ENCODE peak calls at places on chromosomes 13 and 19, in four cellular contexts. Q is A549, J is K562, E is GM12878. M is an unnamed sample.

GRCh38 chr19:58558066-58558622 is at the start of gene UBE2M:
- DNase-seq in E (no peak), J (peak), Q (no peak), M (no peak)

GRCh38 chr13:113657851-113658741 is at the start of gene ATP4B:
- DNase-seq in Q (no peak), E (no peak), J (no peak), M (peak)

GRCh38 chr19:35718345-35719041 is 690 bp downstream of the KMT2B start:
- DNase-seq in Q (peak), J (no peak), E (no peak), M (peak)

GRCh38 chr13:41981961-41982723 is 21.2 kb upstream of the VWA8 start:
- DNase-seq in E (no peak), Q (no peak), J (peak), M (no peak)

GRCh38 chr13:97878421-97879375 is 74.8 kb upstream of the IPO5 start:
- DNase-seq in Q (no peak), E (no peak), J (no peak), M (no peak)

GRCh38 chr13:42894765-42895181 is 97.3 kb downstream of the EPSTI1 start:
- DNase-seq in J (no peak), E (no peak), Q (no peak), M (peak)

GRCh38 chr13:33057019-33057785 is 41.0 kb downstream of the KL start:
- DNase-seq in E (no peak), J (no peak), Q (peak), M (peak)

GRCh38 chr13:36819811-36820140 is 754 bp downstream of the RFXAP start:
- DNase-seq in E (no peak), Q (no peak), J (peak), M (no peak)

GRCh38 chr19:4774136-4774535 is 17.4 kb upstream of the FEM1A start:
- DNase-seq in J (no peak), Q (no peak), E (no peak), M (no peak)

GRCh38 chr13:30978981-30979956 is 46.8 kb downstream of the TEX26 start:
- DNase-seq in J (peak), E (no peak), Q (no peak), M (peak)

GRCh38 chr13:66826398-66826797 is 403.7 kb downstream of the PCDH9 start:
- DNase-seq in Q (no peak), E (no peak), J (no peak), M (no peak)

GRCh38 chr19:18152444-18152816 is 533 bp upstream of the PIK3R2 start:
- DNase-seq in J (peak), E (peak), Q (peak), M (peak)

GRCh38 chr13:112767506-112768471 is 78.0 kb downstream of the ATP11A start:
- DNase-seq in E (peak), Q (no peak), J (no peak), M (no peak)

GRCh38 chr19:31214086-31214485 is 135.2 kb downstream of the TSHZ3 start:
- DNase-seq in Q (peak), J (peak), E (no peak), M (peak)

GRCh38 chr19:43395561-43395960 is 19.1 kb upstream of the TEX101 start:
- DNase-seq in E (no peak), J (no peak), Q (no peak), M (no peak)

GRCh38 chr13:31167490-31167889 is 5.8 kb upstream of the HSPH1 start:
- DNase-seq in Q (no peak), E (peak), J (no peak), M (no peak)

GRCh38 chr19:5078666-5079409 is 109.9 kb downstream of the KDM4B start:
- DNase-seq in E (no peak), J (no peak), Q (no peak), M (no peak)

GRCh38 chr13:87128006-87128405 is 543.2 kb upstream of the SLITRK5 start:
- DNase-seq in Q (no peak), E (no peak), J (no peak), M (no peak)

GRCh38 chr13:42497798-42498197 is 76.2 kb upstream of the TNFSF11 start:
- DNase-seq in J (no peak), Q (no peak), E (peak), M (no peak)

GRCh38 chr13:95723428-95723827 is 46.5 kb downstream of the DNAJC3 start:
- DNase-seq in J (no peak), Q (no peak), E (no peak), M (no peak)

GRCh38 chr19:11279505-11280236 is 16.3 kb upstream of the TSPAN16 start:
- DNase-seq in J (no peak), E (peak), Q (no peak), M (no peak)

GRCh38 chr19:3359850-3360493 is 6.4 kb upstream of the NFIC start:
- DNase-seq in J (peak), E (no peak), Q (no peak), M (peak)

GRCh38 chr13:27980280-27980998 is 8.1 kb downstream of the URAD start:
- DNase-seq in E (no peak), J (no peak), Q (no peak), M (no peak)

GRCh38 chr13:93515267-93515666 is 288.7 kb downstream of the GPC6 start:
- DNase-seq in E (no peak), Q (no peak), J (no peak), M (no peak)

GRCh38 chr13:19634129-19634740 is 776 bp downstream of the MPHOSPH8 start:
- DNase-seq in E (no peak), Q (no peak), J (no peak), M (peak)

GRCh38 chr19:13931582-13932378 is 6.4 kb downstream of the PODNL1 start:
- DNase-seq in J (peak), Q (no peak), E (no peak), M (peak)

GRCh38 chr19:5282926-5283325 is 57.7 kb downstream of the PTPRS start:
- DNase-seq in J (no peak), Q (no peak), E (no peak), M (no peak)

GRCh38 chr13:110615322-110616102 is at the start of gene NAXD:
- DNase-seq in J (peak), E (peak), Q (peak), M (peak)
- TF ChIP-seq EP300 in J (no peak), E (no peak), Q (no peak), M (no peak)

GRCh38 chr13:109778102-109778542 is 8.3 kb downstream of the IRS2 start:
- DNase-seq in J (no peak), Q (no peak), E (no peak), M (no peak)
- TF ChIP-seq RCOR1 in J (no peak), Q (peak), E (no peak), M (peak)

GRCh38 chr19:16257509-16258002 is 59.8 kb downstream of the AP1M1 start:
- DNase-seq in E (no peak), J (peak), Q (no peak), M (no peak)

GRCh38 chr19:16260794-16261161 is 63.1 kb downstream of the AP1M1 start:
- DNase-seq in J (no peak), E (no peak), Q (no peak), M (no peak)

GRCh38 chr19:16259385-16260159 is 61.9 kb downstream of the AP1M1 start:
- DNase-seq in J (no peak), E (peak), Q (no peak), M (no peak)

GRCh38 chr19:16260160-16260793 is 62.6 kb downstream of the AP1M1 start:
- DNase-seq in J (no peak), E (no peak), Q (no peak), M (no peak)

DNA sequence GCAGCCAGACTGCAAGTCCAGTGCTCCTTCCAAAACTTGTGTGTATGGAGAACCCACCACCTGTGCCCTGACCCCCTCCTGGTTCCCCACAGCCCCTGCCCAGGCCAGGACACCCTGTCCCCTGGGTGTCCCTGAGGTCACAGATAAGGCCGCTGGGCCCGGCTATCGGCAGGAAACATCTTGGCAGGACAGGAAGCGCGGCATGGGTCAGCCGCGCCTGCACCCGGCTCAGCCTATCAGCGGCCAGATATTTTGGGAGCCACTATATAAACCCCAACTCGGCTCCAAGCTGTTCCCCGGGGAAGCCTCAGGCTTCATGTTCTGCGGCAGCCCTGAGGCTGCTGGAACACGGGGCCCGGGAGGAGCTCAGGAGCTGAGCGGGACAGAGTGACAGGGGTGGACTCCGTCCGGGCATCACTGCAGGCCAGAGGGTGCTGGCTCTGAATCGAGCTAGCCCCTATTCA is 60.8 kb downstream of the AP1M1 start:
- DNase-seq in J (peak), E (no peak), Q (no peak), M (peak)
- TF ChIP-seq EP300 in J (peak), E (no peak), Q (no peak), M (no peak)

GRCh38 chr19:55705972-55706371 is 30.9 kb downstream of the EPN1 start:
- DNase-seq in E (no peak), J (no peak), Q (no peak), M (no peak)

GRCh38 chr19:55702131-55702627 is 27.2 kb downstream of the EPN1 start:
- DNase-seq in Q (no peak), J (peak), E (no peak), M (peak)

GRCh38 chr19:55700813-55701212 is 25.8 kb downstream of the EPN1 start:
- DNase-seq in Q (no peak), E (no peak), J (no peak), M (no peak)

GRCh38 chr19:55704494-55705245 is 29.6 kb downstream of the EPN1 start:
- DNase-seq in E (no peak), J (no peak), Q (no peak), M (no peak)

DNA sequence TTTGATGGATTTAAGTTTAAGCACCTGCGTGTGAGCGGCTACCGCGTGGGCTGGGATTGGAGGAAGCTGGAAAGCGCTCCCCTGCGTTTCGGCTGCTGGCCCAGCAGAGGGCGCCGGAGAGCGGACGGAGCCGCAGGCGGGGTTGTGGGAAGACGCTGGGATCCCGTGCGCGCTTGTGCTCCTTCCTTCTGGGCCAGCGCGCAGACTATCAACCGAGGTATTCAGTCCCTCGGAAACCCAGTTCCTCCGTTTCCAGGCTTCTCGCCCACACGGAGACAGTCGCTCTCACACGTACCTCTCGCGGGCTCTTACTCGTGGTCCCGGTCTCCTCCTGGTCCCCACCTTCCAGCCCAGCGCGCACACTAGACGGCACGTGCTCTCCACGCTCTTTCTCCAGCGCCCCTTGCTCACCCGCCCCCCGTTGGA is 28.8 kb downstream of the EPN1 start:
- DNase-seq in J (peak), Q (no peak), E (no peak), M (peak)
- TF ChIP-seq RCOR1 in J (no peak), Q (no peak), E (no peak), M (no peak)

GRCh38 chr19:17021793-17022590 is 4.6 kb downstream of the CPAMD8 start:
- DNase-seq in Q (no peak), J (no peak), E (no peak), M (no peak)
- TF ChIP-seq EP300 in Q (no peak), J (no peak), E (no peak), M (no peak)

GRCh38 chr13:50195045-50195444 is 179.8 kb downstream of the KCNRG start:
- DNase-seq in Q (no peak), E (no peak), J (no peak), M (no peak)
- TF ChIP-seq RCOR1 in Q (no peak), E (no peak), J (no peak), M (no peak)

DNA sequence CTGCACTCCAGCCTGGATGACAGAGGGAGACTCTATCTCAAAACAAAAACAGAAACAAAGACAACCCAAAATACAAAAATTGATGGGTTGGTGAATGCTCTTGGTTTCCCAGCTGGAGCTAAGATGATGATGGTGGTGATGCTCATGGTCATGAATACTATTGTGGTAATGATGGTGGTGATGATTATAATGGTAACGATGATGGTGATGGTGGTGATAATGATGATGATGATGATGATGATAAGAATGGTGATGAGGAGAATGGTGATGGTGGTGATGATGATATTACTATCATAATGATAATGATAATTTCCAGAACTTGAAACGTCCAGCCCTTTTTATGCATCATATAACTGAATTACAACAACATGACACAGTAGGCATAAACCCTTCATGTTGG is 40.1 kb downstream of the VAV1 start:
- DNase-seq in J (no peak), E (no peak), Q (no peak), M (no peak)
- TF ChIP-seq EP300 in J (no peak), E (no peak), Q (no peak), M (no peak)

DNA sequence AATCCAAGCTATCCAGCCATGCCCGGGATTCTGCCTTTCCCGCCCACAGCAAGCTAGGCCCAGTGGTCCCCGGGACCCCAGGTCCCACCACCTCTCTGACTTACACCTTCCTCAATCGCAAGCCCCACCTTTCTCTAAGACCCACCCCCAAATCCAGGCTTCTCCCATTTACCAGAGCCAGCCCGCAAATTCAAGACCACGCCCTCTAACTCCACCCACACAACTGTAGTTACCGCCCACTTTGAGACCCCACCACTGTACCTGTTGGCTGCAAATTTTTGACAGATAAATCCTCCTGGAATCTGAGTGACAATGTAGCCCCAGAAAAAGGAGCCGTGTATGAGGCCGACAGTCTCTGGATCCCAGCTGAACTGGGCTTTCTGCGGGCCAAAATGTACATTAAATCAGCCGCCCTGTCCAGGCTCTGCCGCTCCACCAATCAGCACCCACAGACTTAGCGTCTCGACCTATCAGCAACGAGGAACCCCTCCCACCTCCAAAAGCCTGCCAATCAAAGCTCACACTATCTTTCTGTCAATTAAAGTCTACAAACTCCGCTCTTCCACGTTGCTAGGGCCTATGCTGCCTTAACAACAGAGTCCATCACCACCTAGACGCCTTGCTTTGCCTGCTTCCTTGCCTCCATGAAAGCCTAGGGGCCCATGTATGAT is 6.3 kb downstream of the SLC17A7 start:
- DNase-seq in E (no peak), J (peak), Q (peak), M (peak)
- TF ChIP-seq RCOR1 in E (no peak), J (no peak), Q (no peak), M (no peak)